ENCODE peak calls at places on chromosome 17, in six cellular contexts. One of them, this sample, is unnamed.

GRCh38 chr17:66018786-66019185 is 173.1 kb downstream of the CEP112 start:
- DNase-seq in EH: no peak
- DNase-seq in AG10803: no peak
- DNase-seq in tibial nerve: no peak
- DNase-seq in effector memory CD8-positive, alpha-beta T cell: no peak
- DNase-seq in activated T-helper 1 cell treated with anti-CD3 and anti-CD28 coated beads, Interleukin-2, amount 50 U/mL, for 16 hours: no peak
- DNase-seq in this sample: no peak

GRCh38 chr17:68353121-68353521 is 61.8 kb downstream of the ARSG start:
- DNase-seq in activated T-helper 1 cell treated with anti-CD3 and anti-CD28 coated beads, Interleukin-2, amount 50 U/mL, for 16 hours: no peak
- DNase-seq in AG10803: no peak
- DNase-seq in EH: peak
- DNase-seq in effector memory CD8-positive, alpha-beta T cell: no peak
- DNase-seq in tibial nerve: no peak
- DNase-seq in this sample: no peak

GRCh38 chr17:12727076-12727750 is 61.5 kb downstream of the MYOCD start:
- DNase-seq in activated T-helper 1 cell treated with anti-CD3 and anti-CD28 coated beads, Interleukin-2, amount 50 U/mL, for 16 hours: no peak
- DNase-seq in AG10803: peak
- DNase-seq in tibial nerve: no peak
- DNase-seq in EH: peak
- DNase-seq in effector memory CD8-positive, alpha-beta T cell: no peak
- DNase-seq in this sample: no peak

GRCh38 chr17:10226930-10227695 is 28.7 kb upstream of the GAS7 start:
- DNase-seq in tibial nerve: no peak
- DNase-seq in AG10803: no peak
- DNase-seq in EH: peak
- DNase-seq in effector memory CD8-positive, alpha-beta T cell: peak
- DNase-seq in activated T-helper 1 cell treated with anti-CD3 and anti-CD28 coated beads, Interleukin-2, amount 50 U/mL, for 16 hours: peak
- DNase-seq in this sample: peak

GRCh38 chr17:40926341-40926740 is 11.1 kb downstream of the KRT23 start:
- DNase-seq in effector memory CD8-positive, alpha-beta T cell: no peak
- DNase-seq in activated T-helper 1 cell treated with anti-CD3 and anti-CD28 coated beads, Interleukin-2, amount 50 U/mL, for 16 hours: no peak
- DNase-seq in tibial nerve: no peak
- DNase-seq in EH: no peak
- DNase-seq in AG10803: no peak
- DNase-seq in this sample: no peak

GRCh38 chr17:28406478-28406824 is 439 bp upstream of the SLC46A1 start:
- DNase-seq in EH: peak
- DNase-seq in effector memory CD8-positive, alpha-beta T cell: no peak
- DNase-seq in AG10803: no peak
- DNase-seq in activated T-helper 1 cell treated with anti-CD3 and anti-CD28 coated beads, Interleukin-2, amount 50 U/mL, for 16 hours: no peak
- DNase-seq in tibial nerve: no peak
- DNase-seq in this sample: no peak

GRCh38 chr17:80676564-80676963 is 131.9 kb downstream of the RPTOR start:
- DNase-seq in effector memory CD8-positive, alpha-beta T cell: no peak
- DNase-seq in EH: no peak
- DNase-seq in AG10803: no peak
- DNase-seq in activated T-helper 1 cell treated with anti-CD3 and anti-CD28 coated beads, Interleukin-2, amount 50 U/mL, for 16 hours: no peak
- DNase-seq in tibial nerve: no peak
- DNase-seq in this sample: no peak

GRCh38 chr17:39014795-39015545 is 47.8 kb upstream of the FBXO47 start:
- DNase-seq in effector memory CD8-positive, alpha-beta T cell: no peak
- DNase-seq in EH: no peak
- DNase-seq in activated T-helper 1 cell treated with anti-CD3 and anti-CD28 coated beads, Interleukin-2, amount 50 U/mL, for 16 hours: no peak
- DNase-seq in AG10803: no peak
- DNase-seq in tibial nerve: no peak
- DNase-seq in this sample: no peak

GRCh38 chr17:12709063-12709462 is 43.4 kb downstream of the MYOCD start:
- DNase-seq in tibial nerve: no peak
- DNase-seq in activated T-helper 1 cell treated with anti-CD3 and anti-CD28 coated beads, Interleukin-2, amount 50 U/mL, for 16 hours: no peak
- DNase-seq in EH: peak
- DNase-seq in effector memory CD8-positive, alpha-beta T cell: no peak
- DNase-seq in AG10803: peak
- DNase-seq in this sample: no peak

GRCh38 chr17:7848665-7849184 is 6.1 kb upstream of the TMEM88 start:
- DNase-seq in activated T-helper 1 cell treated with anti-CD3 and anti-CD28 coated beads, Interleukin-2, amount 50 U/mL, for 16 hours: no peak
- DNase-seq in effector memory CD8-positive, alpha-beta T cell: no peak
- DNase-seq in tibial nerve: no peak
- DNase-seq in EH: no peak
- DNase-seq in AG10803: no peak
- DNase-seq in this sample: no peak

GRCh38 chr17:36617773-36618172 is 16.4 kb downstream of the MRM1 start:
- DNase-seq in effector memory CD8-positive, alpha-beta T cell: no peak
- DNase-seq in tibial nerve: no peak
- DNase-seq in activated T-helper 1 cell treated with anti-CD3 and anti-CD28 coated beads, Interleukin-2, amount 50 U/mL, for 16 hours: no peak
- DNase-seq in AG10803: no peak
- DNase-seq in EH: no peak
- DNase-seq in this sample: no peak

GRCh38 chr17:79835953-79836951 is 3.0 kb downstream of the CBX4 start:
- DNase-seq in activated T-helper 1 cell treated with anti-CD3 and anti-CD28 coated beads, Interleukin-2, amount 50 U/mL, for 16 hours: no peak
- DNase-seq in effector memory CD8-positive, alpha-beta T cell: no peak
- DNase-seq in EH: no peak
- DNase-seq in AG10803: peak
- DNase-seq in tibial nerve: no peak
- DNase-seq in this sample: peak

GRCh38 chr17:79778504-79779087 is 648 bp downstream of the CBX2 start:
- DNase-seq in effector memory CD8-positive, alpha-beta T cell: no peak
- DNase-seq in activated T-helper 1 cell treated with anti-CD3 and anti-CD28 coated beads, Interleukin-2, amount 50 U/mL, for 16 hours: no peak
- DNase-seq in EH: no peak
- DNase-seq in AG10803: no peak
- DNase-seq in tibial nerve: no peak
- DNase-seq in this sample: peak

GRCh38 chr17:35299108-35299507 is 56.2 kb downstream of the SLFN5 start:
- DNase-seq in activated T-helper 1 cell treated with anti-CD3 and anti-CD28 coated beads, Interleukin-2, amount 50 U/mL, for 16 hours: no peak
- DNase-seq in EH: peak
- DNase-seq in effector memory CD8-positive, alpha-beta T cell: no peak
- DNase-seq in AG10803: peak
- DNase-seq in tibial nerve: no peak
- DNase-seq in this sample: no peak

GRCh38 chr17:75031972-75032895 is 14.5 kb downstream of the ATP5PD start:
- DNase-seq in activated T-helper 1 cell treated with anti-CD3 and anti-CD28 coated beads, Interleukin-2, amount 50 U/mL, for 16 hours: no peak
- DNase-seq in effector memory CD8-positive, alpha-beta T cell: peak
- DNase-seq in tibial nerve: peak
- DNase-seq in AG10803: peak
- DNase-seq in EH: peak
- DNase-seq in this sample: no peak

GRCh38 chr17:67156269-67157199 is 88.5 kb downstream of the HELZ start:
- DNase-seq in tibial nerve: no peak
- DNase-seq in effector memory CD8-positive, alpha-beta T cell: no peak
- DNase-seq in AG10803: no peak
- DNase-seq in EH: no peak
- DNase-seq in activated T-helper 1 cell treated with anti-CD3 and anti-CD28 coated beads, Interleukin-2, amount 50 U/mL, for 16 hours: no peak
- DNase-seq in this sample: no peak

GRCh38 chr17:79696159-79696982 is 34.4 kb upstream of the ENPP7 start:
- DNase-seq in activated T-helper 1 cell treated with anti-CD3 and anti-CD28 coated beads, Interleukin-2, amount 50 U/mL, for 16 hours: no peak
- DNase-seq in effector memory CD8-positive, alpha-beta T cell: no peak
- DNase-seq in tibial nerve: no peak
- DNase-seq in EH: no peak
- DNase-seq in AG10803: no peak
- DNase-seq in this sample: no peak

GRCh38 chr17:7820231-7820630 is 13.8 kb upstream of the KDM6B start:
- DNase-seq in effector memory CD8-positive, alpha-beta T cell: no peak
- DNase-seq in activated T-helper 1 cell treated with anti-CD3 and anti-CD28 coated beads, Interleukin-2, amount 50 U/mL, for 16 hours: no peak
- DNase-seq in EH: no peak
- DNase-seq in tibial nerve: no peak
- DNase-seq in AG10803: no peak
- DNase-seq in this sample: no peak

GRCh38 chr17:8148560-8148959 is 3.6 kb downstream of the PER1 start:
- DNase-seq in tibial nerve: no peak
- DNase-seq in EH: no peak
- DNase-seq in activated T-helper 1 cell treated with anti-CD3 and anti-CD28 coated beads, Interleukin-2, amount 50 U/mL, for 16 hours: no peak
- DNase-seq in effector memory CD8-positive, alpha-beta T cell: no peak
- DNase-seq in AG10803: no peak
- DNase-seq in this sample: no peak

GRCh38 chr17:50721194-50722010 is 2.0 kb downstream of the LUC7L3 start:
- DNase-seq in activated T-helper 1 cell treated with anti-CD3 and anti-CD28 coated beads, Interleukin-2, amount 50 U/mL, for 16 hours: no peak
- DNase-seq in AG10803: no peak
- DNase-seq in effector memory CD8-positive, alpha-beta T cell: no peak
- DNase-seq in EH: peak
- DNase-seq in tibial nerve: no peak
- DNase-seq in this sample: no peak

GRCh38 chr17:73430165-73430680 is 118.4 kb upstream of the CDC42EP4 start:
- DNase-seq in tibial nerve: no peak
- DNase-seq in EH: no peak
- DNase-seq in activated T-helper 1 cell treated with anti-CD3 and anti-CD28 coated beads, Interleukin-2, amount 50 U/mL, for 16 hours: no peak
- DNase-seq in effector memory CD8-positive, alpha-beta T cell: no peak
- DNase-seq in AG10803: no peak
- DNase-seq in this sample: no peak

GRCh38 chr17:30922235-30922993 is 669 bp downstream of the ADAP2 start:
- DNase-seq in effector memory CD8-positive, alpha-beta T cell: no peak
- DNase-seq in EH: peak
- DNase-seq in activated T-helper 1 cell treated with anti-CD3 and anti-CD28 coated beads, Interleukin-2, amount 50 U/mL, for 16 hours: no peak
- DNase-seq in AG10803: no peak
- DNase-seq in tibial nerve: no peak
- DNase-seq in this sample: no peak

GRCh38 chr17:44216674-44217073 is 2.8 kb downstream of the UBTF start:
- DNase-seq in activated T-helper 1 cell treated with anti-CD3 and anti-CD28 coated beads, Interleukin-2, amount 50 U/mL, for 16 hours: no peak
- DNase-seq in tibial nerve: no peak
- DNase-seq in AG10803: no peak
- DNase-seq in EH: no peak
- DNase-seq in effector memory CD8-positive, alpha-beta T cell: no peak
- DNase-seq in this sample: no peak

GRCh38 chr17:43003542-43004172 is 2.9 kb upstream of the IFI35 start:
- DNase-seq in activated T-helper 1 cell treated with anti-CD3 and anti-CD28 coated beads, Interleukin-2, amount 50 U/mL, for 16 hours: no peak
- DNase-seq in AG10803: peak
- DNase-seq in tibial nerve: no peak
- DNase-seq in EH: peak
- DNase-seq in effector memory CD8-positive, alpha-beta T cell: no peak
- DNase-seq in this sample: no peak

This sample was measured in DND-41.